ENCODE peak calls at places on chromosomes 7 and 10, in six cellular contexts. M is brain microvascular endothelial cell, G is mucosa of gallbladder, T is iris pigment epithelial cell, R is OCI-LY7, L is A172. U is an unnamed sample.
A peak's percentile ranks its signal among the peaks of the same experiment; 100 is the strongest.

GRCh38 chr10:94212876-94213595 is 149.7 kb downstream of the NOC3L start:
- DNase-seq in M (no peak), G (no peak), T (peak; percentile 71), R (no peak), L (peak; percentile 34), U (no peak)

GRCh38 chr7:53326634-53327033 is 291.2 kb downstream of the POM121L12 start:
- DNase-seq in M (no peak), G (no peak), T (no peak), R (no peak), L (no peak), U (no peak)

GRCh38 chr10:109924100-109924499 is 789 bp upstream of the XPNPEP1 start:
- DNase-seq in M (no peak), G (no peak), T (no peak), R (no peak), L (no peak), U (no peak)

GRCh38 chr7:121140790-121141189 is 152.3 kb downstream of the CPED1 start:
- DNase-seq in M (no peak), G (no peak), T (peak; percentile 33), R (peak; percentile 41), L (no peak), U (no peak)

GRCh38 chr7:1141651-1142050 is 18.3 kb downstream of the ZFAND2A start:
- DNase-seq in M (no peak), G (no peak), T (no peak), R (no peak), L (no peak), U (no peak)

GRCh38 chr10:35387768-35388167 is 51.5 kb downstream of the CCNY start:
- DNase-seq in M (peak; percentile 33), G (peak; percentile 30), T (peak; percentile 75), R (no peak), L (no peak), U (no peak)

GRCh38 chr10:67827811-67828210 is 10.2 kb downstream of the DNAJC12 start:
- DNase-seq in M (no peak), G (no peak), T (no peak), R (no peak), L (no peak), U (no peak)

GRCh38 chr10:110725809-110726641 is 81.9 kb downstream of the RBM20 start:
- DNase-seq in M (peak; percentile 65), G (no peak), T (peak; percentile 76), R (peak; percentile 52), L (no peak), U (peak; percentile 77)

GRCh38 chr10:62907470-62908212 is 91.5 kb upstream of the EGR2 start:
- DNase-seq in M (no peak), G (no peak), T (no peak), R (peak; percentile 64), L (no peak), U (no peak)

GRCh38 chr7:141043621-141044020 is 28.9 kb upstream of the MRPS33 start:
- DNase-seq in M (no peak), G (no peak), T (peak; percentile 10), R (no peak), L (no peak), U (no peak)

GRCh38 chr10:127148066-127148932 is 48.1 kb downstream of the INSYN2A start:
- DNase-seq in M (peak; percentile 91), G (no peak), T (peak; percentile 89), R (no peak), L (peak; percentile 81), U (no peak)

GRCh38 chr10:62054825-62055224 is 153.3 kb downstream of the ARID5B start:
- DNase-seq in M (no peak), G (no peak), T (no peak), R (no peak), L (no peak), U (no peak)

GRCh38 chr10:78623577-78624215 is 445.1 kb upstream of the ZMIZ1 start:
- DNase-seq in M (peak; percentile 66), G (peak; percentile 30), T (peak; percentile 77), R (no peak), L (peak; percentile 91), U (no peak)

GRCh38 chr10:33612551-33612950 is 278.1 kb upstream of the NRP1 start:
- DNase-seq in M (peak; percentile 66), G (no peak), T (peak; percentile 92), R (no peak), L (no peak), U (no peak)

GRCh38 chr7:140653319-140654108 is 12.9 kb upstream of the DENND2A start:
- DNase-seq in M (peak; percentile 61), G (peak; percentile 68), T (peak; percentile 63), R (peak; percentile 59), L (peak; percentile 63), U (peak; percentile 58)

GRCh38 chr10:67676208-67676825 is 19.7 kb downstream of the CTNNA3 start:
- DNase-seq in M (no peak), G (no peak), T (no peak), R (no peak), L (no peak), U (no peak)

GRCh38 chr10:98306501-98306900 is 38.5 kb upstream of the LOXL4 start:
- DNase-seq in M (no peak), G (no peak), T (no peak), R (no peak), L (no peak), U (no peak)

GRCh38 chr7:100865971-100866720 is 1.0 kb upstream of the TRIP6 start:
- DNase-seq in M (no peak), G (peak; percentile 92), T (no peak), R (no peak), L (peak; percentile 87), U (no peak)

GRCh38 chr10:47379445-47379785 is 4.7 kb downstream of the ZNF488 start:
- DNase-seq in M (no peak), G (no peak), T (no peak), R (no peak), L (no peak), U (no peak)

GRCh38 chr10:13518076-13518692 is 10.6 kb downstream of the BEND7 start:
- DNase-seq in M (peak; percentile 5), G (no peak), T (peak; percentile 32), R (no peak), L (no peak), U (peak; percentile 51)

GRCh38 chr7:146735992-146736391 is 619.4 kb downstream of the CNTNAP2 start:
- DNase-seq in M (no peak), G (no peak), T (no peak), R (no peak), L (no peak), U (no peak)

GRCh38 chr10:91604936-91605534 is 27.8 kb downstream of the PPP1R3C start:
- DNase-seq in M (peak; percentile 80), G (no peak), T (peak; percentile 89), R (no peak), L (peak; percentile 55), U (no peak)

GRCh38 chr7:116232402-116232749 is 22.0 kb downstream of the TES start:
- DNase-seq in M (no peak), G (no peak), T (peak; percentile 61), R (no peak), L (no peak), U (no peak)

GRCh38 chr7:85464042-85464651 is 277.3 kb upstream of the SEMA3D start:
- DNase-seq in M (no peak), G (no peak), T (peak; percentile 3), R (peak; percentile 2), L (peak; percentile 13), U (no peak)

GRCh38 chr7:106448992-106449859 is 164.4 kb upstream of the NAMPT start:
- DNase-seq in M (no peak), G (no peak), T (no peak), R (no peak), L (peak; percentile 43), U (no peak)

GRCh38 chr7:38855867-38856266 is 53.1 kb downstream of the VPS41 start:
- DNase-seq in M (no peak), G (no peak), T (no peak), R (no peak), L (no peak), U (no peak)

GRCh38 chr10:7408003-7408493 is 2.8 kb downstream of the SFMBT2 start:
- DNase-seq in M (no peak), G (peak; percentile 45), T (no peak), R (no peak), L (no peak), U (peak; percentile 48)

GRCh38 chr7:85191383-85191782 is 4.5 kb upstream of the SEMA3D start:
- DNase-seq in M (no peak), G (no peak), T (peak; percentile 31), R (peak; percentile 4), L (peak; percentile 58), U (no peak)

GRCh38 chr7:85154282-85154937 is 32.4 kb downstream of the SEMA3D start:
- DNase-seq in M (no peak), G (no peak), T (no peak), R (no peak), L (no peak), U (no peak)

GRCh38 chr10:71729023-71729649 is 9.6 kb upstream of the C10orf105 start:
- DNase-seq in M (no peak), G (peak; percentile 60), T (no peak), R (peak; percentile 28), L (peak; percentile 31), U (no peak)

GRCh38 chr7:92404170-92404614 is 43.1 kb upstream of the GATAD1 start:
- DNase-seq in M (no peak), G (no peak), T (no peak), R (no peak), L (no peak), U (no peak)

GRCh38 chr10:19762026-19762425 is 54.2 kb upstream of the PLXDC2 start:
- DNase-seq in M (no peak), G (no peak), T (peak; percentile 52), R (no peak), L (peak; percentile 57), U (no peak)

GRCh38 chr7:152723364-152723763 is 36.2 kb upstream of the ACTR3B start:
- DNase-seq in M (no peak), G (no peak), T (no peak), R (no peak), L (no peak), U (no peak)

GRCh38 chr10:74293686-74294365 is 142.8 kb downstream of the ADK start:
- DNase-seq in M (peak; percentile 39), G (no peak), T (peak; percentile 80), R (no peak), L (peak; percentile 59), U (no peak)

GRCh38 chr10:79061441-79062315 is 7.1 kb upstream of the ZMIZ1 start:
- DNase-seq in M (no peak), G (no peak), T (no peak), R (no peak), L (no peak), U (peak; percentile 17)

GRCh38 chr10:6128591-6129383 is 40.0 kb downstream of the RBM17 start:
- DNase-seq in M (peak; percentile 19), G (no peak), T (peak; percentile 78), R (no peak), L (peak; percentile 56), U (no peak)